ENCODE peak calls at places on chromosomes 4 and X, in ten cellular contexts. O is AG09309, B is nephron progenitor cell, X is hepatocyte, E is omental fat pad, D is thoracic aorta, C is upper lobe of right lung, L is mucosa of descending colon, Y is endothelial cell, J is fibroblast of mammary gland. G is an unnamed sample.

GRCh38 chrX:154459843-154460242 is 1.8 kb downstream of the PLXNA3 start:
- DNase-seq in O (no peak), B (peak), X (no peak), E (no peak), D (no peak), C (no peak), L (no peak), Y (no peak), J (no peak), G (no peak)

GRCh38 chr4:100984901-100985300 is 362.4 kb downstream of the PPP3CA start:
- DNase-seq in O (peak), B (no peak), X (no peak), E (no peak), D (no peak), C (no peak), L (no peak), Y (no peak), J (peak), G (no peak)

GRCh38 chrX:39946822-39947221 is 150.9 kb downstream of the BCOR start:
- DNase-seq in O (peak), B (no peak), X (no peak), E (no peak), D (no peak), C (peak), L (no peak), Y (peak), J (peak), G (no peak)

GRCh38 chr4:7876096-7876993 is 63.3 kb downstream of the AFAP1 start:
- DNase-seq in O (no peak), B (peak), X (no peak), E (no peak), D (no peak), C (no peak), L (no peak), Y (peak), J (peak), G (peak)

GRCh38 chr4:156242390-156242789 is 288.7 kb upstream of the CTSO start:
- DNase-seq in O (no peak), B (no peak), X (no peak), E (no peak), D (no peak), C (no peak), L (no peak), Y (no peak), J (no peak), G (no peak)

GRCh38 chr4:118989098-118990080 is 100.7 kb downstream of the SYNPO2 start:
- DNase-seq in O (peak), B (no peak), X (no peak), E (no peak), D (no peak), C (no peak), L (no peak), Y (no peak), J (peak), G (no peak)

GRCh38 chr4:38529189-38530115 is 134.5 kb upstream of the KLF3 start:
- DNase-seq in O (no peak), B (no peak), X (no peak), E (no peak), D (no peak), C (peak), L (peak), Y (peak), J (no peak), G (peak)

GRCh38 chr4:3463556-3464348 is 646 bp downstream of the DOK7 start:
- DNase-seq in O (no peak), B (no peak), X (no peak), E (no peak), D (no peak), C (no peak), L (peak), Y (no peak), J (no peak), G (no peak)

GRCh38 chrX:43000121-43000520 is 222.2 kb upstream of the PPP1R2C start:
- DNase-seq in O (no peak), B (no peak), X (no peak), E (no peak), D (no peak), C (no peak), L (no peak), Y (no peak), J (no peak), G (no peak)

GRCh38 chrX:48474581-48474980 is 1.4 kb upstream of the FTSJ1 start:
- DNase-seq in O (no peak), B (no peak), X (no peak), E (no peak), D (no peak), C (no peak), L (no peak), Y (no peak), J (no peak), G (no peak)

GRCh38 chr4:180617203-180617602 is 1626.0 kb upstream of the TENM3 start:
- DNase-seq in O (no peak), B (no peak), X (peak), E (no peak), D (no peak), C (no peak), L (no peak), Y (no peak), J (peak), G (no peak)

GRCh38 chrX:41142130-41142529 is 56.9 kb downstream of the USP9X start:
- DNase-seq in O (peak), B (no peak), X (no peak), E (no peak), D (no peak), C (no peak), L (no peak), Y (no peak), J (no peak), G (no peak)

GRCh38 chrX:152937236-152937635 is 39.4 kb downstream of the ZNF185 start:
- DNase-seq in O (no peak), B (no peak), X (no peak), E (no peak), D (no peak), C (no peak), L (no peak), Y (no peak), J (no peak), G (no peak)

GRCh38 chr4:183987987-183988392 is 82.9 kb downstream of the STOX2 start:
- DNase-seq in O (peak), B (peak), X (peak), E (no peak), D (peak), C (no peak), L (peak), Y (peak), J (peak), G (no peak)

GRCh38 chr4:10762541-10762940 is 78.0 kb upstream of the CLNK start:
- DNase-seq in O (peak), B (peak), X (peak), E (no peak), D (no peak), C (no peak), L (no peak), Y (no peak), J (peak), G (no peak)

GRCh38 chr4:48370260-48371134 is 29.2 kb downstream of the SLAIN2 start:
- DNase-seq in O (no peak), B (no peak), X (no peak), E (no peak), D (no peak), C (no peak), L (no peak), Y (no peak), J (no peak), G (no peak)

GRCh38 chrX:73239242-73239641 is 24.6 kb upstream of the NAP1L2 start:
- DNase-seq in O (no peak), B (peak), X (no peak), E (no peak), D (no peak), C (no peak), L (no peak), Y (no peak), J (no peak), G (no peak)

GRCh38 chrX:45208121-45208856 is 7.6 kb upstream of the DIPK2B start:
- DNase-seq in O (no peak), B (no peak), X (no peak), E (no peak), D (no peak), C (no peak), L (no peak), Y (no peak), J (peak), G (no peak)

GRCh38 chrX:153488231-153488914 is 6.4 kb upstream of the BGN start:
- DNase-seq in O (no peak), B (peak), X (peak), E (no peak), D (no peak), C (no peak), L (no peak), Y (peak), J (no peak), G (no peak)

GRCh38 chrX:42119076-42119475 is 195.7 kb upstream of the CASK start:
- DNase-seq in O (no peak), B (no peak), X (peak), E (no peak), D (no peak), C (no peak), L (no peak), Y (no peak), J (peak), G (no peak)

GRCh38 chr4:73723945-73724344 is 16.4 kb upstream of the CXCL8 start:
- DNase-seq in O (no peak), B (no peak), X (no peak), E (no peak), D (no peak), C (no peak), L (no peak), Y (no peak), J (no peak), G (no peak)

GRCh38 chrX:154334496-154334895 is 38.9 kb downstream of the TKTL1 start:
- DNase-seq in O (no peak), B (no peak), X (no peak), E (no peak), D (no peak), C (no peak), L (no peak), Y (no peak), J (no peak), G (peak)

GRCh38 chr4:164748375-164748774 is 5.6 kb upstream of the SMIM31 start:
- DNase-seq in O (no peak), B (no peak), X (peak), E (no peak), D (no peak), C (no peak), L (no peak), Y (no peak), J (peak), G (no peak)

GRCh38 chr4:149048451-149049143 is 606.4 kb upstream of the NR3C2 start:
- DNase-seq in O (no peak), B (no peak), X (no peak), E (no peak), D (no peak), C (no peak), L (no peak), Y (no peak), J (no peak), G (no peak)

GRCh38 chrX:26783512-26784225 is 567.7 kb downstream of the MAGEB5 start:
- DNase-seq in O (no peak), B (peak), X (peak), E (no peak), D (peak), C (no peak), L (no peak), Y (no peak), J (peak), G (peak)

GRCh38 chr4:41373221-41373620 is 116.5 kb downstream of the UCHL1 start:
- DNase-seq in O (no peak), B (no peak), X (no peak), E (no peak), D (no peak), C (no peak), L (no peak), Y (no peak), J (no peak), G (no peak)

GRCh38 chr4:81723927-81724587 is 252.3 kb upstream of the RASGEF1B start:
- DNase-seq in O (no peak), B (no peak), X (peak), E (no peak), D (no peak), C (no peak), L (no peak), Y (no peak), J (peak), G (peak)

GRCh38 chrX:22690116-22690515 is 309.6 kb upstream of the DDX53 start:
- DNase-seq in O (no peak), B (no peak), X (peak), E (no peak), D (no peak), C (no peak), L (no peak), Y (no peak), J (peak), G (no peak)

GRCh38 chrX:22689290-22689689 is 310.5 kb upstream of the DDX53 start:
- DNase-seq in O (no peak), B (no peak), X (no peak), E (no peak), D (no peak), C (no peak), L (no peak), Y (no peak), J (peak), G (no peak)

GRCh38 chrX:22691966-22692565 is 307.7 kb upstream of the DDX53 start:
- DNase-seq in O (no peak), B (no peak), X (no peak), E (no peak), D (no peak), C (no peak), L (no peak), Y (no peak), J (no peak), G (no peak)

GRCh38 chrX:22686138-22686541 is 313.6 kb upstream of the DDX53 start:
- DNase-seq in O (no peak), B (no peak), X (no peak), E (no peak), D (peak), C (no peak), L (no peak), Y (no peak), J (peak), G (no peak)
- TF ChIP-seq CTCF in O (no peak), B (no peak), X (no peak), E (no peak), D (no peak), C (no peak), L (no peak), Y (no peak), J (no peak), G (no peak)

DNA sequence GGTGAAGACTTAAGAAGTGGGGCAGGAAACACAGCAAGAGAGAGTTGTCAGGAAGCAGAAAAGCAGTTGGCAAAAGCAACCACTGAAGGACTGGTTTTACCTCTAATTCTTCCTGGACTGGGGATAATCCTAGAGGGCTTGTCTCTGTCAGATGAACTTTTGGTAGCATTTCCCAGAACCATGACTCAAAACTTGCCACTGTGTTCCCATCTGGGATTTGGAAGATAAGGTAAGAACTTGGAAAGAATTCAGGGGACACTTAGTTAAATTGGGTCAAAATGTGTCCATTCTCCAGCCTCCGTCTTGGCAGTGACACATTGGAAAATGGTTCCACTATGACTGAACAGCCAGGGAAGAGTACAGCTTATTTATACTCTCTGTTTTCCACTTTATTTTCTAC is 55.7 kb downstream of the CD38 start:
- DNase-seq in O (no peak), B (no peak), X (no peak), E (no peak), D (no peak), C (no peak), L (no peak), Y (no peak), J (no peak), G (no peak)
- TF ChIP-seq CTCF in O (no peak), B (no peak), X (no peak), E (no peak), D (no peak), C (no peak), L (no peak), Y (no peak), J (no peak), G (no peak)

GRCh38 chr4:18297684-18298083 is 276.1 kb upstream of the LCORL start:
- DNase-seq in O (no peak), B (no peak), X (no peak), E (no peak), D (no peak), C (no peak), L (no peak), Y (no peak), J (no peak), G (no peak)

GRCh38 chr4:18291981-18292380 is 270.4 kb upstream of the LCORL start:
- DNase-seq in O (no peak), B (no peak), X (no peak), E (no peak), D (no peak), C (no peak), L (no peak), Y (no peak), J (no peak), G (no peak)

GRCh38 chr4:18294846-18295245 is 273.3 kb upstream of the LCORL start:
- DNase-seq in O (no peak), B (no peak), X (no peak), E (no peak), D (no peak), C (no peak), L (no peak), Y (no peak), J (no peak), G (no peak)

GRCh38 chr4:18291313-18291712 is 269.8 kb upstream of the LCORL start:
- DNase-seq in O (no peak), B (no peak), X (no peak), E (no peak), D (no peak), C (no peak), L (no peak), Y (no peak), J (no peak), G (no peak)

DNA sequence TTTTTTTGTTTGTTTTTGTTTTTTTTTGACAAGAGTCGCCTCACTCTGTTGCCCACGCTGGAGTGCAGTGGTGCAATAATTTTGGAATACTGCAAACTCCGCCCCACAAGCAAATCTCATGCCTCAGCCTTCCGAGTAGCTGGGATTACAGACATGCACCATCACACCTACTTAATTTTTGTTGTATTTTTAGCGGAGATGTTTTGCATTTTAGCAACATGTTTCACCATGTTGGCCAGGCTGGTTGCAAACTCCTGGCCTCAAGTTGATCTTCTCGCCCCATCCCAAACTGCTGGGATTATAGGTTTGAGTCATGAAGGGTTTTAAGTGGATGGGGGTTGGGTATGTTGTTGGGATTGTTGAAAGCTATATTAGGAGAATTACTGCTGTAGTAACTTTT is 270.9 kb upstream of the LCORL start:
- DNase-seq in O (no peak), B (no peak), X (no peak), E (no peak), D (no peak), C (no peak), L (no peak), Y (no peak), J (no peak), G (no peak)
- TF ChIP-seq CTCF in O (no peak), B (no peak), X (no peak), E (no peak), D (no peak), C (no peak), L (no peak), Y (no peak), J (no peak), G (no peak)

GRCh38 chrX:52363247-52363883 is 5.5 kb upstream of the XAGE2 start:
- DNase-seq in O (no peak), B (no peak), X (peak), E (no peak), D (no peak), C (no peak), L (no peak), Y (peak), J (peak), G (no peak)
- TF ChIP-seq CTCF in O (peak), B (no peak), X (peak), E (no peak), D (no peak), C (no peak), L (no peak), Y (no peak), J (peak), G (no peak)

G was measured in activated CD8-positive, alpha-beta T cell treated with anti-CD3 and anti-CD28 coated beads for 36 hours.